ENCODE peak calls at places on chromosomes 2 and 18, in six cellular contexts. M is CD8-positive, alpha-beta T cell; W is psoas muscle; C is spleen; S is GM06990; N is endothelial cell. Y is an unnamed sample.

GRCh38 chr2:221103930-221104329 is 468.2 kb downstream of the EPHA4 start:
- DNase-seq in M (no peak), W (no peak), C (no peak), S (no peak), N (no peak), Y (no peak)

GRCh38 chr2:75751824-75752468 is 41.2 kb upstream of the GCFC2 start:
- DNase-seq in M (no peak), W (no peak), C (no peak), S (no peak), N (no peak), Y (no peak)

GRCh38 chr2:8539743-8540551 is 141.9 kb upstream of the ID2 start:
- DNase-seq in M (no peak), W (no peak), C (peak), S (no peak), N (no peak), Y (no peak)

GRCh38 chr2:239710953-239711861 is 310.4 kb upstream of the HDAC4 start:
- DNase-seq in M (no peak), W (no peak), C (peak), S (no peak), N (no peak), Y (no peak)

GRCh38 chr2:121363632-121364420 is 78.8 kb upstream of the TFCP2L1 start:
- DNase-seq in M (no peak), W (no peak), C (no peak), S (no peak), N (no peak), Y (no peak)

GRCh38 chr2:210756821-210757220 is 200.4 kb downstream of the CPS1 start:
- DNase-seq in M (no peak), W (no peak), C (no peak), S (no peak), N (no peak), Y (no peak)

GRCh38 chr2:41414486-41415230 is 633.2 kb upstream of the PKDCC start:
- DNase-seq in M (no peak), W (no peak), C (no peak), S (no peak), N (peak), Y (peak)

GRCh38 chr2:196677404-196677803 is 37.9 kb downstream of the CCDC150 start:
- DNase-seq in M (no peak), W (no peak), C (no peak), S (no peak), N (no peak), Y (no peak)

GRCh38 chr2:37394263-37394662 is 49.8 kb downstream of the QPCT start:
- DNase-seq in M (no peak), W (no peak), C (no peak), S (no peak), N (no peak), Y (no peak)

GRCh38 chr2:142868281-142868762 is 9.1 kb upstream of the KYNU start:
- DNase-seq in M (no peak), W (peak), C (peak), S (peak), N (no peak), Y (no peak)

GRCh38 chr2:215504547-215504946 is 68.7 kb upstream of the FN1 start:
- DNase-seq in M (no peak), W (no peak), C (no peak), S (no peak), N (no peak), Y (no peak)

GRCh38 chr2:109591236-109591635 is 22.5 kb downstream of the SEPTIN10 start:
- DNase-seq in M (no peak), W (no peak), C (no peak), S (no peak), N (no peak), Y (no peak)

GRCh38 chr2:239956818-239957261 is 68.3 kb downstream of the NDUFA10 start:
- DNase-seq in M (no peak), W (peak), C (peak), S (no peak), N (no peak), Y (no peak)

GRCh38 chr2:209942936-209943605 is 59.4 kb upstream of the RPE start:
- DNase-seq in M (no peak), W (no peak), C (no peak), S (no peak), N (no peak), Y (no peak)

GRCh38 chr2:16167471-16168426 is 227.4 kb downstream of the MYCN start:
- DNase-seq in M (no peak), W (no peak), C (no peak), S (no peak), N (no peak), Y (no peak)

DNA sequence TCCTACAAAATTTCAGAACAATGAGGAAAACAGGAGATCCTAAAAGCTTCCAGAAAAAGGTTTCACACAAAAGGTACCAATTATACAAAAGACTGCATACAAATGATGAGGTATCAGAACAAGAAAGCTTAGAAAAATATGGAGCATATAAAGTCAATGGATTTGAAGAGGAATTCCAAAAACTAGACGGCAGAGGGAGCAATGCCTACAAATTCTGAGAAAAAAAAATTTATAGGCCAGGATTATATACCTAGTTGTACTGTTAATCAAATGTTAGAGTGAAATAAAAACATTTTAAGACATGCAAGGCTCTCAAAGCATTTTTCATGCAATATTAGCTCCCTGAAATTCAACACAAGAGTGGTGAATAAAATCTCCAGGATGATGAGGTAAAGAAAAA is 106.2 kb downstream of the ZRANB3 start:
- DNase-seq in M (no peak), W (no peak), C (no peak), S (no peak), N (no peak), Y (no peak)
- TF ChIP-seq CTCF in M (no peak), W (no peak), C (no peak), S (no peak), N (no peak), Y (no peak)

GRCh38 chr2:219155054-219155644 is 5.5 kb downstream of the NHEJ1 start:
- DNase-seq in M (no peak), W (no peak), C (no peak), S (no peak), N (peak), Y (peak)
- TF ChIP-seq CTCF in M (peak), W (peak), C (no peak), S (peak), N (peak), Y (peak)

DNA sequence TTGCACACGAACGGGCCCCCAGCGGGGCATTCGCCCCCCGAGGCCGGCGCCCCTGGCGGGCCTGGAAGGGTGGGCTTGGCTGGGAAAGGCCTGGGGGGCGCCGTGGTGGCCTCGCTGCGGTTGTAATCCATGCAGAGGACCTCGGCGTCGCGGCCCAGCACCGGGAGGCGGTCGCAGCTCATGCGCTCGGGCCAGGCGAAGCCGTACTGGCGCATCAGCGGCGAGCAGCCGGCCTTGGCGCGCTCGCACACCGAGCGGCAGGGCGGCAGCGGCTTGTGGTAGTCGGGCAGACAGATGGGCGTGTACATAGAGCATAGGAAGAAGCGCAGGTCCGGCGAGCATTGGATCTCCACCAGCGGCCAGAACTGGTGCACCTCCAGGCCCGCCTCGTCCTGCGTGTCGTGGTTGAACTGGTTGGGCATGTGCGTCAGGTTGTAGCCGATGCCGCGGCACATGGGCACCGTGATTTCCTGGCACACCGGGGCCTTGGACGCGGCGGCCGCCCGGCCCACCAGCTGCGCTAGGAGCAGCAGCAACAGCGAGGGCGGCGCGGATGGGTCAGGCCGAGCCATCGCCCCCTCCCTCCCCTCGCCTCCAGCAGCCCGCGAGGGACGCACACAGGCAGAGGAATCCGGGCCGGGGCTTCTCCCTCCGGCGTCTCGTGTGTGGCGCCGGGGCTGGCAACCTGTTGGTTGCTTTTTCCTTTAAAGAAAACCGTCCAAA is 1.4 kb downstream of the FZD5 start:
- DNase-seq in M (peak), W (peak), C (peak), S (peak), N (peak), Y (peak)
- TF ChIP-seq CTCF in M (no peak), W (no peak), C (no peak), S (no peak), N (no peak), Y (no peak)

GRCh38 chr2:59654753-59655152 is 898.7 kb downstream of the BCL11A start:
- DNase-seq in M (no peak), W (no peak), C (no peak), S (no peak), N (no peak), Y (no peak)

GRCh38 chr2:59658906-59659305 is 894.5 kb downstream of the BCL11A start:
- DNase-seq in M (no peak), W (no peak), C (no peak), S (no peak), N (no peak), Y (no peak)

GRCh38 chr2:59660262-59660661 is 893.2 kb downstream of the BCL11A start:
- DNase-seq in M (no peak), W (no peak), C (no peak), S (no peak), N (no peak), Y (no peak)

GRCh38 chr2:59655809-59656208 is 897.6 kb downstream of the BCL11A start:
- DNase-seq in M (no peak), W (no peak), C (no peak), S (no peak), N (no peak), Y (no peak)
- TF ChIP-seq CTCF in M (no peak), W (no peak), C (no peak), S (no peak), N (no peak), Y (no peak)

DNA sequence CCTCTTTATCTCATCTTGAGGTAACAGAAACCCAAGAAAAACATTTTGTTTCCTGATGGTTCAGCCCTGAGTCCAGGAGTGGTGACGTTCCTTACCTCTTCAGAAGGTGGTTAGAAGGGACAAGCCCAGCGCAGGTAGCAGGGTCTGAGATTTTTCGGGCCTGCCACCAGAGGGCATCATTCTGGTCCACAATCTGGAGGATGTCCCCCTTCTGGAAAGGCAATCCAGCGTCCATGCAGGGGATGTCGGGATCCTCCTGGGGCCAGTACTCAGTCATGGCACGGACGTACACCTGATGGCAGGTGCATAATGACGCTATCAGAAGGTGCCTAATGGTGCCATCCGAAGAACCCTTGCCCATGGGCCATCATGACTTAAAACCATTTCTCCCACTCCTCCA is 17.7 kb downstream of the MPP4 start:
- DNase-seq in M (no peak), W (no peak), C (no peak), S (no peak), N (peak), Y (peak)
- TF ChIP-seq CTCF in M (no peak), W (peak), C (no peak), S (peak), N (peak), Y (peak)

DNA sequence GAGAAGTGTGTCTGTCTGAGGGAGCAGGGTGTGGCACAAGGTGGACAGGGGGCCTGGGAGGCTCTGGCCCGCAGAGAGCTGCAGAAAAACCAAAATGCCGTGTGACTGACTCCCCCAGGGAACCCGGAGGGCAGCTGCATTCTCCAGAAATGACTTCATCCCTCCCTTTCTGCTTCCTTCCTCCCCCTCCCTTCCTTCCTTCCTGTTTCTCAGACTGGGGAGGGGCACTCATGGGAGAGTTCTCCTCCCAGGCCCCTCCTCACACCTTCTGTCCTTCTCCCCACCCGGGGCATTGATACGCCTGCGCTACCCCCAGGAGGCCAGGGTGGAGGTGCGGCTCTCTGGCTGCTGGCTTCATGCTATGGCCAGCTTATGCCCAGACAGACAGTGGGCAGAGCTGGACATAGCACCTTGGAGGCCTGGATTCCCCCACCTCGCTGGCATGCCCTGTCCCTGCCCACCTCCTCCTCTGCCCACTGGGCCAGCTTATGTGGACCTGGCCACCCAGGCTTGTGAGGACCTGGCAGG is 8.2 kb upstream of the GPR17 start:
- DNase-seq in M (no peak), W (peak), C (peak), S (no peak), N (peak), Y (no peak)
- TF ChIP-seq CTCF in M (no peak), W (no peak), C (no peak), S (no peak), N (no peak), Y (no peak)

DNA sequence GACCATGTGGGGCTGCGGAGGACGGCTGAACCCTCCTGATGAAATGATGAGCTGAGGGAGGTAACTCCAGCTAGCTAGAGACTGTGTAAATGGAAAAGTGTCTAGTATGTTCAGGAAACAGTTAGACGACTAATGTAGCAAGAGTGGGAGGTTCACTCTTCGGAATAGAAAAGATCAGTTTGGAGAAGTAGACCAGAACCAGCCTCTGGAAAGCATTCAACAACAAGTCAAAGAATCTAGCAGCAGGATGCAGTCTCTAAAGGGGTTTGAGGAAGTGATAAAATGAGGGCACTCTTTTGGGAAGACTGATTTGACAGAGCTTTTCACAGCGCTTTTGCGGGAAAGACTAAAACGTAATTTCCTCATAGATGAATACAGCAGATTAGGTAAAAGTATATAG is 79.6 kb downstream of the GAREM1 start:
- DNase-seq in M (no peak), W (no peak), C (no peak), S (no peak), N (no peak), Y (no peak)
- TF ChIP-seq CTCF in M (no peak), W (no peak), C (no peak), S (no peak), N (no peak), Y (no peak)

DNA sequence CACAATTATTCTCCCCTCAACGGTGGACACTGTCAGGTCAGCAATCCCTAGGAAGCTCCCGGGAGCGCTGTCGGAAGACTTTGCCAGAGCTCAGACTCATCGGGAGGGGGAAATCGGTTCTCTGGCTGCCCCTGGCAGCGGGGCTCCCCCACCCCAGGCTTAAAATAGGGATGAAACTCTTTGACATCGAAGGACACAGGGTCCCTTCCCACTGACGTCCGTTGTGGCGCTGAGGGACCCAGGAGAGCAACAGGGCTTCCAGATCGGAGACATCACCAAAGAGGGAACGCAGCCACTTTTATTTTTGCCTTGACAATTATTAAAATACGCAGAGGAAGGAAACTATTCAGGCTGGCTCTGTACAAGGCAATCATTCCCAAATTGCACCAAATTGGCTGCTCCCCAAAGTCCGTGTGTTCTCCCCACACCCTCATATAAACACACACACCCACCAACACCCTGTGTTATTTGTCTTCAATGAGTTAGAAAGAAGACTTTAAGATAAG is 249.0 kb downstream of the CDH20 start:
- DNase-seq in M (no peak), W (no peak), C (no peak), S (no peak), N (no peak), Y (no peak)
- TF ChIP-seq CTCF in M (peak), W (no peak), C (no peak), S (no peak), N (peak), Y (no peak)

GRCh38 chr2:60565472-60565871 is 12.0 kb upstream of the BCL11A start:
- DNase-seq in M (no peak), W (no peak), C (no peak), S (no peak), N (peak), Y (no peak)
- TF ChIP-seq CTCF in M (no peak), W (peak), C (no peak), S (no peak), N (no peak), Y (no peak)

Y was measured in GM10248.